ENCODE peak calls at places on chromosome 2, in eight cellular contexts. One of them, this sample, is unnamed.

GRCh38 chr2:106977707-106978106 is 91.7 kb upstream of the ST6GAL2 start:
- DNase-seq in activated CD4-positive, CD25-positive, alpha-beta regulatory T cell: no peak
- DNase-seq in mammary epithelial cell: no peak
- DNase-seq in hypothalamus: no peak
- DNase-seq in keratinocyte: no peak
- DNase-seq in NCI-H460: no peak
- DNase-seq in tibial nerve: no peak
- DNase-seq in caudate nucleus: no peak
- DNase-seq in this sample: no peak

GRCh38 chr2:161414385-161415040 is 1.6 kb upstream of the TBR1 start:
- DNase-seq in mammary epithelial cell: peak; percentile 17
- DNase-seq in NCI-H460: peak; percentile 22
- DNase-seq in caudate nucleus: no peak
- DNase-seq in activated CD4-positive, CD25-positive, alpha-beta regulatory T cell: no peak
- DNase-seq in hypothalamus: no peak
- DNase-seq in tibial nerve: no peak
- DNase-seq in keratinocyte: no peak
- DNase-seq in this sample: no peak

GRCh38 chr2:15092691-15093090 is 460.2 kb downstream of the LRATD1 start:
- DNase-seq in hypothalamus: no peak
- DNase-seq in activated CD4-positive, CD25-positive, alpha-beta regulatory T cell: no peak
- DNase-seq in caudate nucleus: no peak
- DNase-seq in NCI-H460: no peak
- DNase-seq in tibial nerve: no peak
- DNase-seq in mammary epithelial cell: peak; percentile 2
- DNase-seq in keratinocyte: no peak
- DNase-seq in this sample: no peak

GRCh38 chr2:241391892-241392665 is 36.0 kb downstream of the FARP2 start:
- DNase-seq in NCI-H460: peak; percentile 6
- DNase-seq in activated CD4-positive, CD25-positive, alpha-beta regulatory T cell: no peak
- DNase-seq in hypothalamus: no peak
- DNase-seq in mammary epithelial cell: peak; percentile 14
- DNase-seq in tibial nerve: no peak
- DNase-seq in keratinocyte: no peak
- DNase-seq in caudate nucleus: no peak
- DNase-seq in this sample: no peak

GRCh38 chr2:238305965-238306679 is 14.2 kb upstream of the TRAF3IP1 start:
- DNase-seq in keratinocyte: no peak
- DNase-seq in mammary epithelial cell: no peak
- DNase-seq in activated CD4-positive, CD25-positive, alpha-beta regulatory T cell: no peak
- DNase-seq in tibial nerve: no peak
- DNase-seq in caudate nucleus: no peak
- DNase-seq in NCI-H460: no peak
- DNase-seq in hypothalamus: no peak
- DNase-seq in this sample: no peak

GRCh38 chr2:95274291-95275150 is at the start of gene PROM2:
- DNase-seq in tibial nerve: no peak
- DNase-seq in caudate nucleus: no peak
- DNase-seq in activated CD4-positive, CD25-positive, alpha-beta regulatory T cell: no peak
- DNase-seq in NCI-H460: no peak
- DNase-seq in hypothalamus: no peak
- DNase-seq in mammary epithelial cell: peak; percentile 84
- DNase-seq in keratinocyte: no peak
- DNase-seq in this sample: no peak

GRCh38 chr2:27977623-27978312 is 87.2 kb downstream of the BABAM2 start:
- DNase-seq in NCI-H460: peak; percentile 74
- DNase-seq in mammary epithelial cell: peak; percentile 92
- DNase-seq in tibial nerve: no peak
- DNase-seq in activated CD4-positive, CD25-positive, alpha-beta regulatory T cell: no peak
- DNase-seq in keratinocyte: no peak
- DNase-seq in hypothalamus: no peak
- DNase-seq in caudate nucleus: no peak
- DNase-seq in this sample: no peak

GRCh38 chr2:171483793-171484192 is 38.5 kb upstream of the CYBRD1 start:
- DNase-seq in tibial nerve: no peak
- DNase-seq in activated CD4-positive, CD25-positive, alpha-beta regulatory T cell: no peak
- DNase-seq in mammary epithelial cell: no peak
- DNase-seq in hypothalamus: no peak
- DNase-seq in NCI-H460: no peak
- DNase-seq in keratinocyte: no peak
- DNase-seq in caudate nucleus: no peak
- DNase-seq in this sample: no peak

GRCh38 chr2:238231251-238231793 is 8.5 kb downstream of the HES6 start:
- DNase-seq in tibial nerve: peak; percentile 64
- DNase-seq in hypothalamus: peak; percentile 58
- DNase-seq in caudate nucleus: peak; percentile 52
- DNase-seq in NCI-H460: no peak
- DNase-seq in mammary epithelial cell: peak; percentile 51
- DNase-seq in keratinocyte: no peak
- DNase-seq in activated CD4-positive, CD25-positive, alpha-beta regulatory T cell: peak; percentile 46
- DNase-seq in this sample: no peak